ENCODE peak calls at places on chromosome 5, in eight cellular contexts. Y, T, P, A, S, J, H and R are unnamed samples.

GRCh38 chr5:43042626-43043399 is 2.7 kb upstream of the ANXA2R start:
- DNase-seq in Y (peak; percentile 93), T (no peak), P (peak; percentile 93), A (peak; percentile 92), S (peak; percentile 54), J (peak; percentile 53), H (peak; percentile 73), R (peak; percentile 89)

GRCh38 chr5:123617561-123617960 is 105.6 kb downstream of the CSNK1G3 start:
- DNase-seq in Y (no peak), T (no peak), P (no peak), A (no peak), S (no peak), J (no peak), H (no peak), R (no peak)

GRCh38 chr5:143629871-143630658 is 181.9 kb upstream of the HMHB1 start:
- DNase-seq in Y (no peak), T (no peak), P (no peak), A (no peak), S (no peak), J (no peak), H (no peak), R (no peak)

GRCh38 chr5:54785729-54786548 is 199.5 kb downstream of the ESM1 start:
- DNase-seq in Y (peak; percentile 86), T (no peak), P (peak; percentile 26), A (peak; percentile 42), S (no peak), J (no peak), H (no peak), R (peak; percentile 31)

GRCh38 chr5:25418319-25418859 is 773.6 kb upstream of the CDH10 start:
- DNase-seq in Y (no peak), T (no peak), P (no peak), A (no peak), S (no peak), J (no peak), H (no peak), R (no peak)

GRCh38 chr5:126865299-126865698 is 88.4 kb downstream of the LMNB1 start:
- DNase-seq in Y (no peak), T (no peak), P (no peak), A (no peak), S (no peak), J (no peak), H (no peak), R (no peak)

GRCh38 chr5:59188415-59189225 is 605.7 kb downstream of the RAB3C start:
- DNase-seq in Y (peak; percentile 89), T (peak; percentile 17), P (peak; percentile 69), A (peak; percentile 62), S (peak; percentile 67), J (peak; percentile 31), H (peak; percentile 54), R (peak; percentile 79)

GRCh38 chr5:33227247-33227646 is 213.5 kb upstream of the TARS1 start:
- DNase-seq in Y (no peak), T (no peak), P (no peak), A (no peak), S (no peak), J (no peak), H (no peak), R (no peak)

GRCh38 chr5:127028822-127029457 is 1.4 kb downstream of the MARCHF3 start:
- DNase-seq in Y (no peak), T (no peak), P (peak; percentile 71), A (peak; percentile 2), S (no peak), J (no peak), H (no peak), R (no peak)

GRCh38 chr5:43353668-43354067 is 40.5 kb upstream of the HMGCS1 start:
- DNase-seq in Y (no peak), T (no peak), P (no peak), A (no peak), S (no peak), J (no peak), H (no peak), R (no peak)

GRCh38 chr5:142600611-142601360 is 85.1 kb downstream of the FGF1 start:
- DNase-seq in Y (no peak), T (no peak), P (no peak), A (no peak), S (no peak), J (no peak), H (peak; percentile 35), R (no peak)

GRCh38 chr5:111394580-111394979 is 117.8 kb downstream of the STARD4 start:
- DNase-seq in Y (no peak), T (no peak), P (no peak), A (no peak), S (no peak), J (no peak), H (no peak), R (no peak)

GRCh38 chr5:39420482-39421145 is 4.2 kb downstream of the DAB2 start:
- DNase-seq in Y (no peak), T (no peak), P (peak; percentile 74), A (no peak), S (no peak), J (no peak), H (no peak), R (peak; percentile 72)

GRCh38 chr5:84688566-84688965 is 303.9 kb upstream of the EDIL3 start:
- DNase-seq in Y (no peak), T (no peak), P (no peak), A (peak; percentile 4), S (no peak), J (no peak), H (no peak), R (no peak)

GRCh38 chr5:180910735-180911134 is 11.8 kb downstream of the BTNL8 start:
- DNase-seq in Y (no peak), T (no peak), P (no peak), A (no peak), S (no peak), J (no peak), H (no peak), R (no peak)

GRCh38 chr5:147204576-147204975 is 30.2 kb upstream of the STK32A start:
- DNase-seq in Y (no peak), T (no peak), P (no peak), A (no peak), S (no peak), J (no peak), H (no peak), R (no peak)

GRCh38 chr5:39015743-39016586 is 58.2 kb downstream of the RICTOR start:
- DNase-seq in Y (no peak), T (no peak), P (no peak), A (no peak), S (no peak), J (no peak), H (no peak), R (no peak)

GRCh38 chr5:137075163-137075970 is 423.8 kb downstream of the SPOCK1 start:
- DNase-seq in Y (no peak), T (peak; percentile 12), P (peak; percentile 37), A (peak; percentile 68), S (peak; percentile 92), J (no peak), H (peak; percentile 73), R (peak; percentile 67)

GRCh38 chr5:83871533-83872380 is 151.1 kb upstream of the HAPLN1 start:
- DNase-seq in Y (no peak), T (no peak), P (no peak), A (no peak), S (no peak), J (no peak), H (no peak), R (no peak)

GRCh38 chr5:165139262-165139661 is 1633.8 kb downstream of the MAT2B start:
- DNase-seq in Y (no peak), T (no peak), P (no peak), A (no peak), S (no peak), J (no peak), H (no peak), R (no peak)

GRCh38 chr5:149341846-149342245 is 3.5 kb upstream of the GRPEL2 start:
- DNase-seq in Y (no peak), T (no peak), P (no peak), A (no peak), S (no peak), J (no peak), H (no peak), R (no peak)

GRCh38 chr5:71719092-71719964 is at the start of gene CARTPT:
- DNase-seq in Y (no peak), T (no peak), P (peak; percentile 50), A (no peak), S (peak; percentile 79), J (no peak), H (no peak), R (peak; percentile 38)

GRCh38 chr5:154390096-154390495 is 55.7 kb upstream of the SAP30L start:
- DNase-seq in Y (no peak), T (no peak), P (no peak), A (no peak), S (no peak), J (no peak), H (no peak), R (no peak)

GRCh38 chr5:58198330-58198729 is 261.6 kb downstream of the PLK2 start:
- DNase-seq in Y (no peak), T (no peak), P (no peak), A (no peak), S (no peak), J (no peak), H (no peak), R (no peak)

GRCh38 chr5:138177936-138178515 is 404 bp downstream of the BRD8 start:
- DNase-seq in Y (no peak), T (no peak), P (peak; percentile 43), A (peak; percentile 6), S (no peak), J (no peak), H (peak; percentile 13), R (peak; percentile 40)

GRCh38 chr5:36389245-36389644 is 87.5 kb upstream of the RANBP3L start:
- DNase-seq in Y (no peak), T (no peak), P (peak; percentile 59), A (no peak), S (no peak), J (no peak), H (no peak), R (peak; percentile 37)

GRCh38 chr5:138334867-138335447 is 3.1 kb upstream of the FAM53C start:
- DNase-seq in Y (no peak), T (no peak), P (no peak), A (no peak), S (no peak), J (no peak), H (no peak), R (no peak)

GRCh38 chr5:112419596-112420110 is 576 bp upstream of the EPB41L4A start:
- DNase-seq in Y (peak; percentile 86), T (peak; percentile 24), P (peak; percentile 23), A (peak; percentile 16), S (peak; percentile 69), J (no peak), H (peak; percentile 28), R (peak; percentile 10)

GRCh38 chr5:174555726-174556125 is 168.7 kb upstream of the MSX2 start:
- DNase-seq in Y (no peak), T (no peak), P (no peak), A (no peak), S (no peak), J (no peak), H (no peak), R (no peak)

GRCh38 chr5:50595199-50595598 is 71.2 kb upstream of the PARP8 start:
- DNase-seq in Y (no peak), T (no peak), P (no peak), A (no peak), S (no peak), J (no peak), H (no peak), R (no peak)

GRCh38 chr5:2899311-2899710 is 147.8 kb upstream of the IRX2 start:
- DNase-seq in Y (no peak), T (no peak), P (no peak), A (no peak), S (peak; percentile 21), J (no peak), H (no peak), R (no peak)

GRCh38 chr5:142748132-142748531 is 22.0 kb upstream of the ARHGAP26 start:
- DNase-seq in Y (no peak), T (no peak), P (no peak), A (no peak), S (no peak), J (no peak), H (no peak), R (no peak)

GRCh38 chr5:176536132-176536901 is 885 bp downstream of the RNF44 start:
- DNase-seq in Y (peak; percentile 98), T (peak; percentile 69), P (peak; percentile 94), A (peak; percentile 79), S (peak; percentile 76), J (peak; percentile 78), H (peak; percentile 26), R (peak; percentile 83)

GRCh38 chr5:177470759-177471536 is 2.5 kb downstream of the DBN1 start:
- DNase-seq in Y (no peak), T (no peak), P (no peak), A (no peak), S (no peak), J (no peak), H (no peak), R (no peak)